ENCODE peak calls at places on chromosomes 11 and 22, in nine cellular contexts. One of them, this sample, is unnamed.

GRCh38 chr11:118488480-118489109 is 38.7 kb upstream of the TTC36 start:
- DNase-seq in left ventricle myocardium superior: peak; percentile 43
- DNase-seq in COLO829: peak; percentile 66
- DNase-seq in M059J: peak; percentile 71
- DNase-seq in germinal center: peak; percentile 76
- DNase-seq in stimulated activated CD4-positive, alpha-beta T cell treated with anti-CD3 and anti-CD28 coated beads, Interleukin-15, amount 100 ng/mL, for 1 hour: peak; percentile 65
- DNase-seq in HEK293T: peak; percentile 74
- DNase-seq in activated CD4-positive, alpha-beta T cell treated with anti-CD3 and anti-CD28 coated beads, Interleukin-2, amount 10 ng/mL, durations not matched to agents 7 days and 5 days: peak; percentile 87
- DNase-seq in lung: peak; percentile 65
- DNase-seq in this sample: peak; percentile 48

GRCh38 chr22:36211237-36211881 is 9.8 kb upstream of the APOL4 start:
- DNase-seq in HEK293T: no peak
- DNase-seq in COLO829: no peak
- DNase-seq in germinal center: no peak
- DNase-seq in M059J: peak; percentile 66
- DNase-seq in activated CD4-positive, alpha-beta T cell treated with anti-CD3 and anti-CD28 coated beads, Interleukin-2, amount 10 ng/mL, durations not matched to agents 7 days and 5 days: no peak
- DNase-seq in stimulated activated CD4-positive, alpha-beta T cell treated with anti-CD3 and anti-CD28 coated beads, Interleukin-15, amount 100 ng/mL, for 1 hour: no peak
- DNase-seq in lung: no peak
- DNase-seq in left ventricle myocardium superior: no peak
- DNase-seq in this sample: no peak

GRCh38 chr22:50502096-50502495 is 5.4 kb downstream of the LMF2 start:
- DNase-seq in left ventricle myocardium superior: no peak
- DNase-seq in activated CD4-positive, alpha-beta T cell treated with anti-CD3 and anti-CD28 coated beads, Interleukin-2, amount 10 ng/mL, durations not matched to agents 7 days and 5 days: no peak
- DNase-seq in M059J: no peak
- DNase-seq in germinal center: no peak
- DNase-seq in HEK293T: no peak
- DNase-seq in COLO829: no peak
- DNase-seq in lung: no peak
- DNase-seq in stimulated activated CD4-positive, alpha-beta T cell treated with anti-CD3 and anti-CD28 coated beads, Interleukin-15, amount 100 ng/mL, for 1 hour: no peak
- DNase-seq in this sample: no peak

GRCh38 chr11:66113132-66113856 is 43.2 kb downstream of the PACS1 start:
- DNase-seq in COLO829: peak; percentile 45
- DNase-seq in HEK293T: no peak
- DNase-seq in M059J: peak; percentile 93
- DNase-seq in germinal center: no peak
- DNase-seq in lung: no peak
- DNase-seq in stimulated activated CD4-positive, alpha-beta T cell treated with anti-CD3 and anti-CD28 coated beads, Interleukin-15, amount 100 ng/mL, for 1 hour: no peak
- DNase-seq in left ventricle myocardium superior: no peak
- DNase-seq in activated CD4-positive, alpha-beta T cell treated with anti-CD3 and anti-CD28 coated beads, Interleukin-2, amount 10 ng/mL, durations not matched to agents 7 days and 5 days: no peak
- DNase-seq in this sample: no peak

GRCh38 chr11:123061403-123062157 is at the start of gene HSPA8:
- DNase-seq in stimulated activated CD4-positive, alpha-beta T cell treated with anti-CD3 and anti-CD28 coated beads, Interleukin-15, amount 100 ng/mL, for 1 hour: peak; percentile 53
- DNase-seq in HEK293T: no peak
- DNase-seq in M059J: peak; percentile 63
- DNase-seq in left ventricle myocardium superior: peak; percentile 80
- DNase-seq in germinal center: peak; percentile 20
- DNase-seq in activated CD4-positive, alpha-beta T cell treated with anti-CD3 and anti-CD28 coated beads, Interleukin-2, amount 10 ng/mL, durations not matched to agents 7 days and 5 days: peak; percentile 77
- DNase-seq in COLO829: no peak
- DNase-seq in lung: peak; percentile 77
- DNase-seq in this sample: peak; percentile 51

GRCh38 chr11:69711824-69712801 is 8.3 kb upstream of the FGF19 start:
- DNase-seq in M059J: no peak
- DNase-seq in HEK293T: no peak
- DNase-seq in lung: no peak
- DNase-seq in activated CD4-positive, alpha-beta T cell treated with anti-CD3 and anti-CD28 coated beads, Interleukin-2, amount 10 ng/mL, durations not matched to agents 7 days and 5 days: peak; percentile 52
- DNase-seq in stimulated activated CD4-positive, alpha-beta T cell treated with anti-CD3 and anti-CD28 coated beads, Interleukin-15, amount 100 ng/mL, for 1 hour: no peak
- DNase-seq in germinal center: no peak
- DNase-seq in left ventricle myocardium superior: no peak
- DNase-seq in COLO829: no peak
- DNase-seq in this sample: no peak

GRCh38 chr22:36549033-36549432 is 20.1 kb upstream of the EIF3D start:
- DNase-seq in stimulated activated CD4-positive, alpha-beta T cell treated with anti-CD3 and anti-CD28 coated beads, Interleukin-15, amount 100 ng/mL, for 1 hour: no peak
- DNase-seq in COLO829: no peak
- DNase-seq in HEK293T: no peak
- DNase-seq in activated CD4-positive, alpha-beta T cell treated with anti-CD3 and anti-CD28 coated beads, Interleukin-2, amount 10 ng/mL, durations not matched to agents 7 days and 5 days: no peak
- DNase-seq in germinal center: no peak
- DNase-seq in M059J: no peak
- DNase-seq in lung: no peak
- DNase-seq in left ventricle myocardium superior: no peak
- DNase-seq in this sample: no peak

GRCh38 chr11:62770778-62771143 is 435 bp upstream of the TAF6L start:
- DNase-seq in activated CD4-positive, alpha-beta T cell treated with anti-CD3 and anti-CD28 coated beads, Interleukin-2, amount 10 ng/mL, durations not matched to agents 7 days and 5 days: no peak
- DNase-seq in left ventricle myocardium superior: no peak
- DNase-seq in M059J: no peak
- DNase-seq in stimulated activated CD4-positive, alpha-beta T cell treated with anti-CD3 and anti-CD28 coated beads, Interleukin-15, amount 100 ng/mL, for 1 hour: no peak
- DNase-seq in COLO829: no peak
- DNase-seq in lung: no peak
- DNase-seq in HEK293T: no peak
- DNase-seq in germinal center: peak; percentile 25
- DNase-seq in this sample: no peak

GRCh38 chr11:130314184-130314748 is 451 bp downstream of the ZBTB44 start:
- DNase-seq in lung: peak; percentile 59
- DNase-seq in M059J: peak; percentile 52
- DNase-seq in activated CD4-positive, alpha-beta T cell treated with anti-CD3 and anti-CD28 coated beads, Interleukin-2, amount 10 ng/mL, durations not matched to agents 7 days and 5 days: peak; percentile 64
- DNase-seq in COLO829: no peak
- DNase-seq in germinal center: peak; percentile 78
- DNase-seq in HEK293T: peak; percentile 66
- DNase-seq in stimulated activated CD4-positive, alpha-beta T cell treated with anti-CD3 and anti-CD28 coated beads, Interleukin-15, amount 100 ng/mL, for 1 hour: peak; percentile 58
- DNase-seq in left ventricle myocardium superior: peak; percentile 83
- DNase-seq in this sample: peak; percentile 30

GRCh38 chr22:20606041-20606783 is 98.8 kb downstream of the MED15 start:
- DNase-seq in lung: peak; percentile 84
- DNase-seq in activated CD4-positive, alpha-beta T cell treated with anti-CD3 and anti-CD28 coated beads, Interleukin-2, amount 10 ng/mL, durations not matched to agents 7 days and 5 days: peak; percentile 75
- DNase-seq in HEK293T: peak; percentile 87
- DNase-seq in M059J: peak; percentile 54
- DNase-seq in left ventricle myocardium superior: peak; percentile 68
- DNase-seq in germinal center: peak; percentile 68
- DNase-seq in COLO829: peak; percentile 64
- DNase-seq in stimulated activated CD4-positive, alpha-beta T cell treated with anti-CD3 and anti-CD28 coated beads, Interleukin-15, amount 100 ng/mL, for 1 hour: peak; percentile 43
- DNase-seq in this sample: peak; percentile 76

GRCh38 chr11:118634435-118635236 is 27.2 kb downstream of the PHLDB1 start:
- DNase-seq in lung: peak; percentile 75
- DNase-seq in left ventricle myocardium superior: peak; percentile 91
- DNase-seq in HEK293T: peak; percentile 87
- DNase-seq in M059J: no peak
- DNase-seq in activated CD4-positive, alpha-beta T cell treated with anti-CD3 and anti-CD28 coated beads, Interleukin-2, amount 10 ng/mL, durations not matched to agents 7 days and 5 days: no peak
- DNase-seq in germinal center: no peak
- DNase-seq in stimulated activated CD4-positive, alpha-beta T cell treated with anti-CD3 and anti-CD28 coated beads, Interleukin-15, amount 100 ng/mL, for 1 hour: no peak
- DNase-seq in COLO829: no peak
- DNase-seq in this sample: peak; percentile 79

GRCh38 chr11:67534070-67534679 is 10.9 kb upstream of the CABP2 start:
- DNase-seq in HEK293T: no peak
- DNase-seq in lung: no peak
- DNase-seq in stimulated activated CD4-positive, alpha-beta T cell treated with anti-CD3 and anti-CD28 coated beads, Interleukin-15, amount 100 ng/mL, for 1 hour: no peak
- DNase-seq in activated CD4-positive, alpha-beta T cell treated with anti-CD3 and anti-CD28 coated beads, Interleukin-2, amount 10 ng/mL, durations not matched to agents 7 days and 5 days: no peak
- DNase-seq in germinal center: no peak
- DNase-seq in COLO829: no peak
- DNase-seq in M059J: no peak
- DNase-seq in left ventricle myocardium superior: no peak
- DNase-seq in this sample: no peak

GRCh38 chr11:58957922-58958321 is 18.6 kb downstream of the GLYATL1 start:
- DNase-seq in stimulated activated CD4-positive, alpha-beta T cell treated with anti-CD3 and anti-CD28 coated beads, Interleukin-15, amount 100 ng/mL, for 1 hour: no peak
- DNase-seq in germinal center: no peak
- DNase-seq in left ventricle myocardium superior: no peak
- DNase-seq in COLO829: no peak
- DNase-seq in activated CD4-positive, alpha-beta T cell treated with anti-CD3 and anti-CD28 coated beads, Interleukin-2, amount 10 ng/mL, durations not matched to agents 7 days and 5 days: no peak
- DNase-seq in HEK293T: no peak
- DNase-seq in M059J: no peak
- DNase-seq in lung: no peak
- DNase-seq in this sample: no peak

GRCh38 chr11:57359896-57360690 is 20.9 kb downstream of the PRG3 start:
- DNase-seq in lung: no peak
- DNase-seq in left ventricle myocardium superior: no peak
- DNase-seq in germinal center: no peak
- DNase-seq in HEK293T: no peak
- DNase-seq in activated CD4-positive, alpha-beta T cell treated with anti-CD3 and anti-CD28 coated beads, Interleukin-2, amount 10 ng/mL, durations not matched to agents 7 days and 5 days: no peak
- DNase-seq in stimulated activated CD4-positive, alpha-beta T cell treated with anti-CD3 and anti-CD28 coated beads, Interleukin-15, amount 100 ng/mL, for 1 hour: no peak
- DNase-seq in COLO829: no peak
- DNase-seq in M059J: peak; percentile 16
- DNase-seq in this sample: no peak

GRCh38 chr11:795638-796564 is 2.2 kb downstream of the SLC25A22 start:
- DNase-seq in left ventricle myocardium superior: peak; percentile 81
- DNase-seq in stimulated activated CD4-positive, alpha-beta T cell treated with anti-CD3 and anti-CD28 coated beads, Interleukin-15, amount 100 ng/mL, for 1 hour: peak; percentile 70
- DNase-seq in lung: peak; percentile 81
- DNase-seq in activated CD4-positive, alpha-beta T cell treated with anti-CD3 and anti-CD28 coated beads, Interleukin-2, amount 10 ng/mL, durations not matched to agents 7 days and 5 days: peak; percentile 85
- DNase-seq in M059J: peak; percentile 90
- DNase-seq in HEK293T: no peak
- DNase-seq in germinal center: peak; percentile 92
- DNase-seq in COLO829: no peak
- DNase-seq in this sample: peak; percentile 64

GRCh38 chr11:35688023-35688422 is 25.4 kb downstream of the TRIM44 start:
- DNase-seq in M059J: peak; percentile 46
- DNase-seq in stimulated activated CD4-positive, alpha-beta T cell treated with anti-CD3 and anti-CD28 coated beads, Interleukin-15, amount 100 ng/mL, for 1 hour: no peak
- DNase-seq in left ventricle myocardium superior: no peak
- DNase-seq in HEK293T: no peak
- DNase-seq in germinal center: no peak
- DNase-seq in COLO829: peak; percentile 31
- DNase-seq in lung: no peak
- DNase-seq in activated CD4-positive, alpha-beta T cell treated with anti-CD3 and anti-CD28 coated beads, Interleukin-2, amount 10 ng/mL, durations not matched to agents 7 days and 5 days: no peak
- DNase-seq in this sample: no peak

This sample was measured in mucosa of gallbladder.